ENCODE peak calls at places on chromosomes 2 and 18, in ten cellular contexts. K, L, G, V, R, T, X, E, O and P are unnamed samples.

GRCh38 chr2:85579266-85579935 is 2.0 kb downstream of the VAMP8 start:
- DNase-seq in X (no peak), O (no peak), V (no peak), L (no peak), G (no peak), E (peak), R (peak), K (no peak), T (no peak), P (no peak)

GRCh38 chr2:186740266-186740665 is 46.4 kb downstream of the FAM171B start:
- DNase-seq in E (no peak), R (no peak), V (no peak), L (no peak), T (no peak), X (no peak), K (no peak), G (no peak), O (no peak), P (no peak)

GRCh38 chr2:152336103-152336853 is 1.3 kb downstream of the FMNL2 start:
- DNase-seq in X (no peak), V (no peak), E (peak), L (peak), T (peak), G (peak), R (peak), O (no peak), K (peak), P (peak)

GRCh38 chr2:191012845-191013616 is 940 bp downstream of the STAT1 start:
- DNase-seq in K (no peak), T (no peak), V (no peak), G (no peak), E (no peak), X (no peak), O (no peak), R (no peak), L (no peak), P (no peak)

GRCh38 chr2:21916934-21917522 is 793.3 kb downstream of the TDRD15 start:
- DNase-seq in E (no peak), X (no peak), R (no peak), T (no peak), L (no peak), O (no peak), V (no peak), K (no peak), G (no peak), P (no peak)

GRCh38 chr2:16584824-16585546 is 80.6 kb downstream of the CYRIA start:
- DNase-seq in V (no peak), E (no peak), L (no peak), R (no peak), G (no peak), T (no peak), X (no peak), K (no peak), O (no peak), P (no peak)

GRCh38 chr2:96330407-96330806 is 5.2 kb upstream of the NCAPH start:
- DNase-seq in E (no peak), O (no peak), L (no peak), X (peak), V (no peak), K (no peak), T (no peak), R (no peak), G (no peak), P (no peak)

GRCh38 chr2:136281281-136282117 is 163.6 kb upstream of the CXCR4 start:
- DNase-seq in R (no peak), O (no peak), L (no peak), K (no peak), X (no peak), T (no peak), V (peak), G (no peak), E (no peak), P (no peak)

GRCh38 chr2:150214626-150215025 is 272.8 kb downstream of the RND3 start:
- DNase-seq in T (peak), G (no peak), X (no peak), L (peak), O (no peak), K (no peak), E (no peak), V (no peak), R (no peak), P (no peak)

GRCh38 chr18:24915547-24915946 is 436.4 kb downstream of the ZNF521 start:
- DNase-seq in L (no peak), G (no peak), T (no peak), O (no peak), V (no peak), K (no peak), X (peak), E (no peak), R (no peak), P (no peak)

GRCh38 chr18:2083691-2084090 is 487.6 kb downstream of the METTL4 start:
- DNase-seq in L (no peak), O (peak), K (no peak), G (peak), R (no peak), V (no peak), T (peak), E (no peak), X (no peak), P (no peak)

GRCh38 chr18:69936191-69936558 is 11.5 kb downstream of the CD226 start:
- DNase-seq in L (no peak), R (no peak), E (no peak), K (no peak), X (no peak), V (no peak), G (peak), O (no peak), T (no peak), P (no peak)

GRCh38 chr2:25894135-25894830 is 16.0 kb upstream of the ASXL2 start:
- DNase-seq in O (no peak), X (no peak), G (peak), E (no peak), V (no peak), T (no peak), R (no peak), K (no peak), L (peak), P (no peak)

GRCh38 chr18:63578357-63578958 is 8.7 kb upstream of the SERPINB13 start:
- DNase-seq in T (peak), X (no peak), E (no peak), L (peak), K (peak), R (no peak), O (peak), V (no peak), G (peak), P (no peak)

GRCh38 chr2:201900362-201900761 is 94.0 kb downstream of the CDK15 start:
- DNase-seq in T (no peak), R (no peak), O (no peak), E (no peak), V (no peak), L (no peak), X (no peak), G (no peak), K (peak), P (no peak)

GRCh38 chr2:9250091-9250490 is 43.5 kb downstream of the ASAP2 start:
- DNase-seq in L (no peak), T (no peak), X (no peak), V (no peak), G (no peak), R (no peak), E (no peak), K (no peak), O (no peak), P (no peak)

GRCh38 chr2:29281086-29281485 is 165.9 kb downstream of the CLIP4 start:
- DNase-seq in E (no peak), T (no peak), G (no peak), R (no peak), K (no peak), X (no peak), V (no peak), L (no peak), O (no peak), P (peak)

GRCh38 chr2:85342156-85342555 is 12.2 kb downstream of the RETSAT start:
- DNase-seq in E (no peak), V (no peak), X (no peak), K (no peak), G (no peak), O (no peak), L (no peak), T (peak), R (no peak), P (no peak)

GRCh38 chr2:194495046-194495445 is 1162.0 kb upstream of the SLC39A10 start:
- DNase-seq in X (no peak), V (no peak), G (no peak), O (no peak), K (no peak), E (no peak), R (no peak), T (no peak), L (no peak), P (no peak)

GRCh38 chr2:59733970-59734369 is 819.5 kb downstream of the BCL11A start:
- DNase-seq in O (no peak), R (no peak), K (no peak), T (no peak), X (no peak), V (no peak), L (no peak), G (no peak), E (no peak), P (no peak)

GRCh38 chr2:74472945-74473258 is 422 bp upstream of the MRPL53 start:
- DNase-seq in V (no peak), K (no peak), T (no peak), G (no peak), E (no peak), R (no peak), L (no peak), X (no peak), O (no peak), P (no peak)

GRCh38 chr2:195307751-195308150 is 349.3 kb upstream of the SLC39A10 start:
- DNase-seq in V (no peak), L (peak), O (no peak), E (no peak), T (no peak), K (no peak), X (no peak), R (no peak), G (no peak), P (no peak)

GRCh38 chr2:49831698-49832367 is 677.5 kb upstream of the FSHR start:
- DNase-seq in O (no peak), G (no peak), V (no peak), L (no peak), R (no peak), T (no peak), K (peak), X (no peak), E (no peak), P (no peak)

GRCh38 chr18:79275992-79276391 is 119.7 kb upstream of the NFATC1 start:
- DNase-seq in O (no peak), L (no peak), T (no peak), G (no peak), R (no peak), K (peak), E (no peak), V (no peak), X (no peak), P (no peak)

GRCh38 chr2:177164131-177164530 is 48.5 kb upstream of the HNRNPA3 start:
- DNase-seq in L (no peak), R (no peak), V (no peak), G (no peak), K (no peak), O (no peak), E (no peak), X (no peak), T (no peak), P (no peak)

GRCh38 chr2:177164584-177165052 is 48.0 kb upstream of the HNRNPA3 start:
- DNase-seq in L (peak), K (peak), G (peak), O (peak), R (peak), X (no peak), V (peak), E (peak), T (peak), P (peak)

GRCh38 chr2:177165731-177166711 is 46.6 kb upstream of the HNRNPA3 start:
- DNase-seq in X (no peak), T (no peak), L (peak), K (peak), R (no peak), V (no peak), O (no peak), G (peak), E (no peak), P (no peak)

GRCh38 chr2:177165103-177165583 is 47.5 kb upstream of the HNRNPA3 start:
- DNase-seq in E (no peak), V (no peak), X (no peak), L (peak), G (peak), O (no peak), K (no peak), R (no peak), T (no peak), P (no peak)

DNA sequence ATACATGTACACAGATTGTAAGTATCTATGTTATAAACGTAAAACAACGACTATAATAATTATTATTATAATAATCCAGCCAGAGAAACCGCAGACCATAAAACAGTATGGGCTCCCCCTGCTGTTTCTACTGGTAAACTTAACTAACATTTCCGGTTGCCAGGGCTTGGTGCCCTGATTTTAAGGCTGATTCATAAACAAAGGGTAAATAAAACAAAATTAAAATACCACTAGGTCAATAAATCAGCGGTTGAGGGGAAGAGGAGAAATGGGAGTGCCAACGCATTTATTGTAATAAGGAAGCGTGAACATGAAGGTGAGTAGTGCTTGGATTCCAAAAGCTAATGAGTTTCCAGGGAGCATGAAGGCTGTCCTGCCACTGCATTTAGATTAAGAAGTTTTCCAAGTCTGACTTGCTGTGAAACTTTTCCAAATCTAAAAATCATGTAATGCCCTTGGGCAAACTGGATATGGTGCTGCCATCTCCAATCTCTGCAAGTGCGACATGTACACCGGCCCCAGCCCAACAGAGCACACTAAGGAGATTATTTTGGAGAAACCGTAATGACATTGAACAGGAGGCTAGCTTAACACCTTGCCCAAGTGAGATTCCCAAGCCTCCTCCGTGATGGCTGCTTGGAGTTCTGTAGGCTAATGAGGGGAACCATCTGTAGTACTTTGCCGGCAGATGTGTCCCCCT is 50.7 kb upstream of the HNRNPA3 start:
- DNase-seq in T (peak), L (no peak), V (no peak), R (no peak), O (peak), E (no peak), X (no peak), K (peak), G (no peak), P (no peak)
- TF ChIP-seq CTCF in T (peak), L (no peak), V (peak), R (peak), O (peak), E (peak), X (peak), K (peak), G (no peak), P (no peak)

DNA sequence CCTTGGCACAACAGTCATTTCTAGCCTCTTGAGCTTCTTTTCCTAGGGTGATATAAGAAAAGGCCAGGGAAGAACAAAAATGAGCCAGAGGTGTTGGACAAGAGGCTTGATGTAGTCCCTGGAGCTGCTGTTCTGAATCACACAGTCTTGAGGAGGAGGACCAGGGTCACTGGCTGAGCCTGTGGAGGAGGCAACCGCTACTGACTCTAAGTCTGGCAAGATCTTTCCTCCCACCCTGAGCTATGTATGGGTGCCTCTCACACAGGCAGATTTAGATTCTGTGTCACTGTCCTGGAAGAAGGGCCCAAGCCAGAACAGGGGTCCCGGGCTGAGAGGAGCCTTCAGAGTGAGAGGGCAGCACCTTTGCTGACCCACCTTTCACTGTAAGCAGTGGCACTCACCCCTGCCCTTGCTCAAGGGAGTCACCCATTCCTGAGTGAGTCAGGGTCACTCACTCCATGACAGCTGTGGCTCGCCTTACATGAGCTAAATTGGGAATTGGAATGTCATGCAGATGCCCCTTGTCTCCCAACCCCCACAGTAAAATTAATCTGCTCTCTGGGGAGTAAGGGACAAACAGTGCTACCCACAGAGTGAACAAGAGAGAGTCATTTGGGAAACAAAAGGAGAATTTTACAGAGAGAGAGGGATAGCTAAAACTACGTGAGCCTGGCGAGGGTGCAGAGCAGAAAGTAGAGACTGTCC is at the start of gene TRIM54:
- DNase-seq in T (no peak), O (no peak), L (no peak), E (no peak), K (no peak), X (no peak), V (no peak), G (peak), R (peak), P (no peak)
- H3K27ac ChIP-seq in T (no peak), O (no peak), L (no peak), E (no peak), K (no peak), X (no peak), V (no peak), G (peak), R (peak), P (peak)

DNA sequence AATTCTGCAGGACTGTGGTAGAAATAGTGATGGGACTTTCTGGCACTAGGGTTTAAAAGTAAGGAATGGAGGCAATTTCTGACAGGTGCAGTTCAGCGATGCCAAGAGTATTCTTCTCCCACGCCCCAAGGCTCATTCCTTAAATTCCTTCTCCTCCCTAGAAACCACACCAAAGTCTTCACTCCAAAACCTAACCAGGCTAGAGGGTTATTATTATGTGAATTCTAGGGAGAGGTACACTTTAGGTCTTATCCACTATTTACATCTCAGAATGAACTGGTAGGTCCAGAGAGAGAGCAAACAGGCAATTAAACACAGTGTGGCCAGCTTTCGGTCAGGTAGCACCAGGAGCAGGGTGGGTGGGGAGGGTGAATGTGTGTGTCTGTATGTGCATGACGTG is 11.4 kb downstream of the IL1F10 start:
- DNase-seq in G (no peak), O (no peak), T (no peak), V (no peak), R (no peak), E (no peak), X (no peak), L (no peak), K (no peak), P (no peak)
- H3K4me3 ChIP-seq in G (no peak), O (no peak), T (no peak), V (no peak), R (no peak), E (no peak), X (no peak), L (no peak), K (no peak), P (no peak)

GRCh38 chr2:175441361-175441760 is 259.9 kb upstream of the ATP5MC3 start:
- DNase-seq in R (no peak), X (no peak), K (no peak), V (no peak), G (no peak), E (no peak), O (no peak), T (peak), L (no peak), P (no peak)

GRCh38 chr2:175437167-175437566 is 255.7 kb upstream of the ATP5MC3 start:
- DNase-seq in G (no peak), K (no peak), O (no peak), V (no peak), T (no peak), X (no peak), L (no peak), E (no peak), R (no peak), P (no peak)

GRCh38 chr2:175436076-175436475 is 254.6 kb upstream of the ATP5MC3 start:
- DNase-seq in K (no peak), R (no peak), E (no peak), T (no peak), X (no peak), V (no peak), L (no peak), G (no peak), O (no peak), P (no peak)

GRCh38 chr2:175435012-175435411 is 253.5 kb upstream of the ATP5MC3 start:
- DNase-seq in T (no peak), V (no peak), G (no peak), L (no peak), O (no peak), R (no peak), X (no peak), E (no peak), K (no peak), P (no peak)

DNA sequence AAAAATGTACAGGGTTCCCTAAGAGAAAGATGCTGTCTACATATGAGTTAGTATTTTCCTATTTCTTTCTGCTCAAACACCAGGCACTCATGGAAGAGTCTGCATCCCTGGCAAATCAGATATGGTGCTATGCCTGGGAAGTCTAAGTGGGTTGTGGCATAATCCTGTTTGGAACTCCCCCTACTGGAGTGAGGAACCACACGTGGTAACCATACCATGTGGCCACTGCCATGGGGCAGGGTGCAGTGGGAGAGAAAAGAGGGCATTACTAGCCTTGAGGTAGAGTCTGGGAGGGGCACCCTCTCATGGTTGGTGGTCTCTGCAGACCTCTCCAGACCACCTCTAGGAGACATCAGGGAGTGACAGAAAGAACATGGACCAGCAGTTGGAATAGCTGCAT is 257.9 kb upstream of the ATP5MC3 start:
- DNase-seq in X (no peak), K (no peak), E (no peak), G (no peak), V (no peak), L (no peak), O (no peak), T (no peak), R (no peak), P (no peak)
- TF ChIP-seq CTCF in X (no peak), K (no peak), E (no peak), G (no peak), V (no peak), L (no peak), O (peak), T (no peak), R (no peak), P (no peak)